ENCODE peak calls at places on chromosomes 5 and 9, in five cellular contexts. P, W, J, Y and C are unnamed samples.

GRCh38 chr5:154573011-154573410 is 95.0 kb upstream of the HAND1 start:
- DNase-seq in P (no peak), W (no peak), J (no peak), Y (no peak), C (no peak)

GRCh38 chr9:69797680-69798079 is 22.9 kb upstream of the CFAP95 start:
- DNase-seq in P (no peak), W (no peak), J (peak), Y (no peak), C (no peak)

GRCh38 chr5:87944553-87945320 is 323.9 kb downstream of the TMEM161B start:
- DNase-seq in P (no peak), W (no peak), J (peak), Y (no peak), C (no peak)

GRCh38 chr5:10576121-10576789 is 12.4 kb downstream of the ANKRD33B start:
- DNase-seq in P (no peak), W (peak), J (no peak), Y (no peak), C (no peak)

GRCh38 chr5:74943905-74944304 is 77.7 kb upstream of the FAM169A start:
- DNase-seq in P (peak), W (no peak), J (no peak), Y (no peak), C (no peak)

GRCh38 chr5:142095035-142095434 is 13.5 kb upstream of the NDFIP1 start:
- DNase-seq in P (no peak), W (no peak), J (no peak), Y (no peak), C (no peak)

GRCh38 chr5:96427823-96428222 is 5.2 kb downstream of the PCSK1 start:
- DNase-seq in P (no peak), W (no peak), J (no peak), Y (no peak), C (no peak)

GRCh38 chr5:10519729-10520128 is 44.1 kb upstream of the ANKRD33B start:
- DNase-seq in P (no peak), W (no peak), J (no peak), Y (no peak), C (no peak)

GRCh38 chr9:124716795-124717194 is 54.3 kb downstream of the NR6A1 start:
- DNase-seq in P (peak), W (no peak), J (no peak), Y (no peak), C (no peak)

GRCh38 chr5:2192496-2192895 is 309.8 kb upstream of the IRX4 start:
- DNase-seq in P (no peak), W (no peak), J (peak), Y (no peak), C (no peak)

GRCh38 chr5:132465095-132465707 is 25.4 kb downstream of the IRF1 start:
- DNase-seq in P (no peak), W (no peak), J (no peak), Y (no peak), C (no peak)

GRCh38 chr5:173612948-173613347 is 3.5 kb downstream of the BOD1 start:
- DNase-seq in P (no peak), W (no peak), J (no peak), Y (no peak), C (no peak)

GRCh38 chr9:34592895-34593601 is 3.5 kb upstream of the CNTFR start:
- DNase-seq in P (no peak), W (no peak), J (no peak), Y (peak), C (no peak)

GRCh38 chr5:81121273-81121672 is 111.8 kb upstream of the CKMT2 start:
- DNase-seq in P (no peak), W (no peak), J (no peak), Y (no peak), C (no peak)

GRCh38 chr5:145660897-145661650 is 174.1 kb downstream of the PRELID2 start:
- DNase-seq in P (no peak), W (no peak), J (no peak), Y (peak), C (no peak)

GRCh38 chr5:126477681-126478117 is 54.5 kb downstream of the GRAMD2B start:
- DNase-seq in P (no peak), W (no peak), J (no peak), Y (no peak), C (no peak)

GRCh38 chr5:2656186-2656585 is 95.3 kb downstream of the IRX2 start:
- DNase-seq in P (no peak), W (no peak), J (no peak), Y (no peak), C (no peak)

GRCh38 chr5:97078958-97079357 is 63.5 kb downstream of the LIX1 start:
- DNase-seq in P (no peak), W (peak), J (no peak), Y (no peak), C (no peak)

GRCh38 chr5:125486634-125487033 is 740.2 kb upstream of the ZNF608 start:
- DNase-seq in P (no peak), W (no peak), J (no peak), Y (peak), C (no peak)

GRCh38 chr5:141965071-141965470 is 3.8 kb upstream of the RNF14 start:
- DNase-seq in P (no peak), W (no peak), J (no peak), Y (no peak), C (no peak)

GRCh38 chr9:19201899-19202891 is 28.3 kb upstream of the DENND4C start:
- DNase-seq in P (peak), W (no peak), J (no peak), Y (no peak), C (no peak)

GRCh38 chr9:70672136-70672535 is 257.7 kb upstream of the KLF9 start:
- DNase-seq in P (no peak), W (no peak), J (no peak), Y (peak), C (no peak)

GRCh38 chr9:128202648-128203023 is 543 bp upstream of the DNM1 start:
- DNase-seq in P (no peak), W (no peak), J (no peak), Y (no peak), C (no peak)

GRCh38 chr9:20604561-20604960 is 17.7 kb downstream of the MLLT3 start:
- DNase-seq in P (peak), W (peak), J (no peak), Y (no peak), C (no peak)

GRCh38 chr5:2137444-2138050 is 254.8 kb upstream of the IRX4 start:
- DNase-seq in P (no peak), W (no peak), J (no peak), Y (no peak), C (no peak)

GRCh38 chr9:34451135-34451534 is 7.2 kb downstream of the FAM219A start:
- DNase-seq in P (no peak), W (no peak), J (no peak), Y (no peak), C (no peak)

GRCh38 chr9:89815061-89815902 is 210.5 kb downstream of the GADD45G start:
- DNase-seq in P (no peak), W (no peak), J (no peak), Y (no peak), C (no peak)

GRCh38 chr5:119382167-119382566 is 26.3 kb downstream of the TNFAIP8 start:
- DNase-seq in P (no peak), W (no peak), J (no peak), Y (no peak), C (no peak)

GRCh38 chr5:35672995-35673394 is 55.3 kb downstream of the SPEF2 start:
- DNase-seq in P (no peak), W (no peak), J (no peak), Y (no peak), C (no peak)

GRCh38 chr9:136191549-136192286 is 13.2 kb downstream of the LHX3 start:
- DNase-seq in P (no peak), W (no peak), J (no peak), Y (no peak), C (no peak)

GRCh38 chr5:41083306-41083705 is 12.2 kb upstream of the MROH2B start:
- DNase-seq in P (no peak), W (no peak), J (no peak), Y (peak), C (no peak)

GRCh38 chr9:115057559-115057958 is 60.4 kb downstream of the TNC start:
- DNase-seq in P (peak), W (no peak), J (no peak), Y (no peak), C (no peak)

GRCh38 chr9:116546711-116547581 is 140.2 kb upstream of the TRIM32 start:
- DNase-seq in P (peak), W (no peak), J (no peak), Y (no peak), C (no peak)

GRCh38 chr5:157890825-157891587 is 32.1 kb upstream of the CLINT1 start:
- DNase-seq in P (no peak), W (peak), J (no peak), Y (no peak), C (no peak)

GRCh38 chr5:66864240-66864884 is 268.2 kb downstream of the MAST4 start:
- DNase-seq in P (peak), W (peak), J (no peak), Y (no peak), C (no peak)

GRCh38 chr5:116575635-116576042 is 1.0 kb upstream of the SEMA6A start:
- DNase-seq in P (no peak), W (no peak), J (no peak), Y (no peak), C (no peak)